ENCODE peak calls at places on chromosomes 13 and 19, in eight cellular contexts. One of them, this sample, is unnamed.

GRCh38 chr19:37007587-37008220 is 70.5 kb upstream of the ZNF420 start:
- DNase-seq in GM23248: peak; percentile 12
- DNase-seq in Karpas-422: no peak
- DNase-seq in SK-N-SH: peak; percentile 28
- DNase-seq in HCT116: no peak
- DNase-seq in GM23338: peak; percentile 19
- DNase-seq in hepatocyte: no peak
- DNase-seq in PC-3: no peak
- DNase-seq in this sample: no peak

GRCh38 chr13:48492123-48493075 is 40.5 kb downstream of the RCBTB2 start:
- DNase-seq in GM23248: peak; percentile 90
- DNase-seq in Karpas-422: peak; percentile 98
- DNase-seq in SK-N-SH: no peak
- DNase-seq in HCT116: no peak
- DNase-seq in GM23338: no peak
- DNase-seq in hepatocyte: peak; percentile 27
- DNase-seq in PC-3: no peak
- DNase-seq in this sample: peak; percentile 89

GRCh38 chr13:27264181-27264580 is 6.4 kb upstream of the RASL11A start:
- DNase-seq in GM23248: peak; percentile 90
- DNase-seq in Karpas-422: peak; percentile 60
- DNase-seq in SK-N-SH: peak; percentile 30
- DNase-seq in HCT116: no peak
- DNase-seq in GM23338: no peak
- DNase-seq in hepatocyte: peak; percentile 35
- DNase-seq in PC-3: no peak
- DNase-seq in this sample: peak; percentile 51

GRCh38 chr19:14061751-14062557 is at the start of gene PALM3:
- DNase-seq in GM23248: no peak
- DNase-seq in Karpas-422: no peak
- DNase-seq in SK-N-SH: peak; percentile 14
- DNase-seq in HCT116: no peak
- DNase-seq in GM23338: no peak
- DNase-seq in hepatocyte: peak; percentile 60
- DNase-seq in PC-3: peak; percentile 52
- DNase-seq in this sample: no peak

GRCh38 chr13:26881154-26881553 is 120.6 kb upstream of the GPR12 start:
- DNase-seq in GM23248: peak; percentile 28
- DNase-seq in Karpas-422: no peak
- DNase-seq in SK-N-SH: peak; percentile 56
- DNase-seq in HCT116: no peak
- DNase-seq in GM23338: no peak
- DNase-seq in hepatocyte: no peak
- DNase-seq in PC-3: peak; percentile 72
- DNase-seq in this sample: no peak

GRCh38 chr13:35694549-35695233 is 218.2 kb upstream of the MAB21L1 start:
- DNase-seq in GM23248: no peak
- DNase-seq in Karpas-422: no peak
- DNase-seq in SK-N-SH: no peak
- DNase-seq in HCT116: no peak
- DNase-seq in GM23338: no peak
- DNase-seq in hepatocyte: no peak
- DNase-seq in PC-3: no peak
- DNase-seq in this sample: no peak

GRCh38 chr13:40254394-40254793 is 412.0 kb downstream of the FOXO1 start:
- DNase-seq in GM23248: no peak
- DNase-seq in Karpas-422: no peak
- DNase-seq in SK-N-SH: no peak
- DNase-seq in HCT116: no peak
- DNase-seq in GM23338: no peak
- DNase-seq in hepatocyte: no peak
- DNase-seq in PC-3: no peak
- DNase-seq in this sample: no peak

GRCh38 chr19:38061294-38061693 is 154.3 kb downstream of the SIPA1L3 start:
- DNase-seq in GM23248: peak; percentile 82
- DNase-seq in Karpas-422: no peak
- DNase-seq in SK-N-SH: no peak
- DNase-seq in HCT116: no peak
- DNase-seq in GM23338: no peak
- DNase-seq in hepatocyte: no peak
- DNase-seq in PC-3: peak; percentile 71
- DNase-seq in this sample: no peak

GRCh38 chr13:53749306-53749705 is 720.7 kb downstream of the OLFM4 start:
- DNase-seq in GM23248: no peak
- DNase-seq in Karpas-422: no peak
- DNase-seq in SK-N-SH: peak; percentile 41
- DNase-seq in HCT116: no peak
- DNase-seq in GM23338: no peak
- DNase-seq in hepatocyte: no peak
- DNase-seq in PC-3: no peak
- DNase-seq in this sample: no peak

GRCh38 chr13:77544365-77544764 is 8.9 kb downstream of the SCEL start:
- DNase-seq in GM23248: peak; percentile 17
- DNase-seq in Karpas-422: no peak
- DNase-seq in SK-N-SH: peak; percentile 16
- DNase-seq in HCT116: no peak
- DNase-seq in GM23338: no peak
- DNase-seq in hepatocyte: peak; percentile 15
- DNase-seq in PC-3: peak; percentile 66
- DNase-seq in this sample: no peak

GRCh38 chr19:4811328-4812131 is 20.0 kb downstream of the TICAM1 start:
- DNase-seq in GM23248: peak; percentile 67
- DNase-seq in Karpas-422: peak; percentile 92
- DNase-seq in SK-N-SH: peak; percentile 82
- DNase-seq in HCT116: peak; percentile 58
- DNase-seq in GM23338: peak; percentile 75
- DNase-seq in hepatocyte: peak; percentile 83
- DNase-seq in PC-3: peak; percentile 88
- DNase-seq in this sample: peak; percentile 83

GRCh38 chr19:53612762-53613526 is 18.9 kb upstream of the DPRX start:
- DNase-seq in GM23248: no peak
- DNase-seq in Karpas-422: no peak
- DNase-seq in SK-N-SH: no peak
- DNase-seq in HCT116: no peak
- DNase-seq in GM23338: peak; percentile 93
- DNase-seq in hepatocyte: peak; percentile 35
- DNase-seq in PC-3: peak; percentile 7
- DNase-seq in this sample: no peak

GRCh38 chr13:84207509-84207908 is 325.2 kb upstream of the SLITRK1 start:
- DNase-seq in GM23248: no peak
- DNase-seq in Karpas-422: no peak
- DNase-seq in SK-N-SH: no peak
- DNase-seq in HCT116: no peak
- DNase-seq in GM23338: no peak
- DNase-seq in hepatocyte: no peak
- DNase-seq in PC-3: no peak
- DNase-seq in this sample: no peak

DNA sequence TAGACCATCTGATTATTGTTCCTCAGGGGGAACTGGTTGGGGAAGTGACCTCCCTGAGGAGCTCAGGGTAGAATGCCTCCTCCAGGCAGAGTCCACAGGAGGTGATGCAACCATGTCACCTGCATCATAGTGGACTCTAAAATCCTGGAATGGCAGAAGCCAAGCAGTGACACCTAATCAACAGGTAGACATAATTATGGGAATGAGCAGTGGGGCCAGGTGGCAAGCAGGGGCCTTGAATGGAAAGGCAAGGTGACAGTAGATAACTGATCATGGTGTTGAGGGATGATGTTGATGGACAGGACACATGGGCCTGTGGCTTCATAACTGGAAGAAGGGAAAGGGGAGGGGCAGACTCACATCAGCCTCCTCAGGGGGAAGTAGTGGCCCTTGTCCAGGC is 27.3 kb upstream of the IRS2 start:
- DNase-seq in GM23248: no peak
- DNase-seq in Karpas-422: no peak
- DNase-seq in SK-N-SH: no peak
- DNase-seq in HCT116: no peak
- DNase-seq in GM23338: no peak
- DNase-seq in hepatocyte: no peak
- DNase-seq in PC-3: no peak
- DNase-seq in this sample: no peak
- H3K9me2 ChIP-seq in GM23248: no peaks in the 10 kb centered on the region
- H3K9me2 ChIP-seq in Karpas-422: no peaks in the 10 kb centered on the region
- H3K9me2 ChIP-seq in SK-N-SH: no peaks in the 10 kb centered on the region
- H3K9me2 ChIP-seq in HCT116: no peaks in the 10 kb centered on the region
- H3K9me2 ChIP-seq in GM23338: no peaks in the 10 kb centered on the region
- H3K9me2 ChIP-seq in hepatocyte: no peaks in the 10 kb centered on the region
- H3K9me2 ChIP-seq in PC-3: no peaks in the 10 kb centered on the region
- H3K9me2 ChIP-seq in this sample: no peaks in the 10 kb centered on the region

GRCh38 chr13:28408235-28408848 is 86.6 kb downstream of the FLT1 start:
- DNase-seq in GM23248: no peak
- DNase-seq in Karpas-422: no peak
- DNase-seq in SK-N-SH: no peak
- DNase-seq in HCT116: no peak
- DNase-seq in GM23338: no peak
- DNase-seq in hepatocyte: peak; percentile 50
- DNase-seq in PC-3: no peak
- DNase-seq in this sample: no peak

GRCh38 chr13:28411859-28412353 is 83.0 kb downstream of the FLT1 start:
- DNase-seq in GM23248: no peak
- DNase-seq in Karpas-422: no peak
- DNase-seq in SK-N-SH: peak; percentile 27
- DNase-seq in HCT116: no peak
- DNase-seq in GM23338: no peak
- DNase-seq in hepatocyte: peak; percentile 7
- DNase-seq in PC-3: no peak
- DNase-seq in this sample: no peak

GRCh38 chr13:28410096-28410495 is 84.8 kb downstream of the FLT1 start:
- DNase-seq in GM23248: no peak
- DNase-seq in Karpas-422: no peak
- DNase-seq in SK-N-SH: no peak
- DNase-seq in HCT116: no peak
- DNase-seq in GM23338: no peak
- DNase-seq in hepatocyte: no peak
- DNase-seq in PC-3: no peak
- DNase-seq in this sample: no peak

GRCh38 chr13:28406728-28407266 is 88.1 kb downstream of the FLT1 start:
- DNase-seq in GM23248: no peak
- DNase-seq in Karpas-422: no peak
- DNase-seq in SK-N-SH: no peak
- DNase-seq in HCT116: no peak
- DNase-seq in GM23338: no peak
- DNase-seq in hepatocyte: no peak
- DNase-seq in PC-3: no peak
- DNase-seq in this sample: no peak

DNA sequence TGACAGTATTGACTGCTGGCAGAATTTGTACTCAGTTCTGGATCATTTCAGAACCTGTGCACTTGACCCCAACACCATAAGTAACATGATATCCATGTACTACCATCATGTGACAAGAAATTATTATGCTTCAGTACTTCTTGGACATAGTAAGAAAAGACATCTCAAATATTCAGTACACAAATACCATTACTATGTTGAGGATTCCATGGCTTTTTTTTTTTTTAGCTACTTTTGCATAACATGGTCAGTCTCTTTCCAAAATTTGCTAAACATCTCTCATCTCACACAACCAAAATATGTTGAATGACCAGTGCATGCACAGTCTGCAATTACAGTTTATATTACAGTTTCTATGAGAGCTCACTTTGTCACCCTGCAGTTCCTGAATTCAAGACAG is 85.3 kb downstream of the FLT1 start:
- DNase-seq in GM23248: no peak
- DNase-seq in Karpas-422: no peak
- DNase-seq in SK-N-SH: no peak
- DNase-seq in HCT116: no peak
- DNase-seq in GM23338: no peak
- DNase-seq in hepatocyte: no peak
- DNase-seq in PC-3: no peak
- DNase-seq in this sample: no peak
- H3K9me2 ChIP-seq in GM23248: no peaks in the 10 kb centered on the region
- H3K9me2 ChIP-seq in Karpas-422: no peaks in the 10 kb centered on the region
- H3K9me2 ChIP-seq in SK-N-SH: no peaks in the 10 kb centered on the region
- H3K9me2 ChIP-seq in HCT116: no peaks in the 10 kb centered on the region
- H3K9me2 ChIP-seq in GM23338: no peaks in the 10 kb centered on the region
- H3K9me2 ChIP-seq in hepatocyte: no peaks in the 10 kb centered on the region
- H3K9me2 ChIP-seq in PC-3: no peaks in the 10 kb centered on the region
- H3K9me2 ChIP-seq in this sample: no peaks in the 10 kb centered on the region

DNA sequence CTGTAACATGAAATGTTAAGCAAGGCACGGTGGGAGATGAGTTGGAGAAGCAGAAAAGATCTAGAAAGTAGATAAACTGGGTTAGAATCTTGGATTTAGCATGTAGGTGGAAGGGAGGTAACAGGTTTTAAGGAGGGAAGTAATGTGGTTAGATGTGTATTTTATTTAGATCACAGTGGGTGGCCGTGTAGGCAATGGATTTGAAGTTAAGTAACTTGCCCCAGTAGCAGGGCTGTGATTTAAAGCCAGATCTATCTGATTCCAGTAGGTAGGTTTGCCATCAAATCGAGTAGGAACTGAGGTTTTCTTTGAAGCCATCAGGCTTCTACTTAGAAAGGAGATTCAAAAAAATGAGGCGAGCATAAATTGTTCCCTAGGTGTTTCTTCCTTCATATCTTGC is 50.6 kb upstream of the IL17D start:
- DNase-seq in GM23248: no peak
- DNase-seq in Karpas-422: no peak
- DNase-seq in SK-N-SH: no peak
- DNase-seq in HCT116: no peak
- DNase-seq in GM23338: peak; percentile 12
- DNase-seq in hepatocyte: no peak
- DNase-seq in PC-3: no peak
- DNase-seq in this sample: no peak
- H3K9me2 ChIP-seq in GM23248: no peaks in the 10 kb centered on the region
- H3K9me2 ChIP-seq in Karpas-422: no peaks in the 10 kb centered on the region
- H3K9me2 ChIP-seq in SK-N-SH: peaks cover 7% of the 10 kb centered on the region
- H3K9me2 ChIP-seq in HCT116: no peaks in the 10 kb centered on the region
- H3K9me2 ChIP-seq in GM23338: no peaks in the 10 kb centered on the region
- H3K9me2 ChIP-seq in hepatocyte: no peaks in the 10 kb centered on the region
- H3K9me2 ChIP-seq in PC-3: no peaks in the 10 kb centered on the region
- H3K9me2 ChIP-seq in this sample: no peaks in the 10 kb centered on the region

DNA sequence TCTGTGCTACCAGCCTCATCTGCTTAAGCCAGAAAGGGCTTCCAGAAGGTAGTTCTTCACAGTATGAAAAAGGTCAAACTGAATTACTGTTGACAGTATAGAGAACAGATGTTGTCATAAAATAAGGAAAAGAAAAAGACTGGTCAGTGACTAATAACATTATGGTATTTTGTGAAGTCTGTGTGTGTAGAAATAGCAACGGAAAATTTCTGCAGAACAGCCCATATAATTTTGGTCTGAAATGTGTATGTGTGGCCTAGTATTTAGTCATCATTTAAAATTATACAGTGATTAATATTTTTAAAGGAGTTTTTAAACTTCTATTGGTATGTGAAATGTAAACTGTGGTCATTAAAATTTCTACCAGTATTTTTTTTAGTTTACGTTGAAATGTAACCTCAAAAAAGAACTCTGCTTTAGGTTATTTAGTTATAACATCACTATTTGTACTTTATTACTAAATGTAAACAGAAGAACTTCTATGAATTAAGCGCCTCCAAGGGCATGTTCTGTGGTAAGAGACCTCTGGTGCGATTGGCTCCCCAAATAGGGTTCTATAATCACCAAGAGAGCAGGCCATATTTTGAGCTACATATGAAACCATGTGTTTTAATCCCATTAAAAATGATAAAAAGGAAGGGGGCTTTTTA is 3.3 kb upstream of the GPR183 start:
- DNase-seq in GM23248: peak; percentile 89
- DNase-seq in Karpas-422: no peak
- DNase-seq in SK-N-SH: peak; percentile 25
- DNase-seq in HCT116: no peak
- DNase-seq in GM23338: no peak
- DNase-seq in hepatocyte: no peak
- DNase-seq in PC-3: peak; percentile 29
- DNase-seq in this sample: no peak
- H3K9me2 ChIP-seq in GM23248: no peaks in the 10 kb centered on the region
- H3K9me2 ChIP-seq in Karpas-422: no peaks in the 10 kb centered on the region
- H3K9me2 ChIP-seq in SK-N-SH: no peaks in the 10 kb centered on the region
- H3K9me2 ChIP-seq in HCT116: no peaks in the 10 kb centered on the region
- H3K9me2 ChIP-seq in GM23338: no peaks in the 10 kb centered on the region
- H3K9me2 ChIP-seq in hepatocyte: no peaks in the 10 kb centered on the region
- H3K9me2 ChIP-seq in PC-3: no peaks in the 10 kb centered on the region
- H3K9me2 ChIP-seq in this sample: no peaks in the 10 kb centered on the region

This sample was measured in OCI-LY7.